ENCODE peak calls at places on chromosomes 4 and X, in ten cellular contexts. One of them, this sample, is unnamed.
A peak's percentile ranks its signal among the peaks of the same experiment; 100 is the strongest.

GRCh38 chrX:16212436-16212835 is 45.2 kb downstream of the MAGEB17 start:
- DNase-seq in GM23248: peak; percentile 43
- DNase-seq in pancreas: peak; percentile 28
- DNase-seq in fibroblast of lung: peak; percentile 30
- DNase-seq in OCI-LY7: peak; percentile 27
- DNase-seq in MM.1S: no peak
- DNase-seq in endodermal cell: peak; percentile 65
- DNase-seq in IMR-90: peak; percentile 34
- DNase-seq in neuronal stem cell: no peak
- DNase-seq in naive thymus-derived CD4-positive, alpha-beta T cell: no peak
- DNase-seq in this sample: no peak

GRCh38 chr4:89379541-89380035 is 72.0 kb upstream of the GPRIN3 start:
- DNase-seq in IMR-90: no peak
- DNase-seq in fibroblast of lung: no peak
- DNase-seq in MM.1S: no peak
- DNase-seq in endodermal cell: no peak
- DNase-seq in naive thymus-derived CD4-positive, alpha-beta T cell: no peak
- DNase-seq in neuronal stem cell: no peak
- DNase-seq in pancreas: no peak
- DNase-seq in OCI-LY7: no peak
- DNase-seq in GM23248: no peak
- DNase-seq in this sample: no peak

GRCh38 chrX:107775000-107775733 is 420 bp downstream of the TSC22D3 start:
- DNase-seq in naive thymus-derived CD4-positive, alpha-beta T cell: no peak
- DNase-seq in pancreas: no peak
- DNase-seq in fibroblast of lung: no peak
- DNase-seq in OCI-LY7: no peak
- DNase-seq in endodermal cell: peak; percentile 74
- DNase-seq in GM23248: no peak
- DNase-seq in MM.1S: no peak
- DNase-seq in neuronal stem cell: no peak
- DNase-seq in IMR-90: no peak
- DNase-seq in this sample: peak; percentile 10

GRCh38 chr4:163623787-163624186 is 129.3 kb downstream of the TMA16 start:
- DNase-seq in naive thymus-derived CD4-positive, alpha-beta T cell: no peak
- DNase-seq in endodermal cell: peak; percentile 55
- DNase-seq in OCI-LY7: no peak
- DNase-seq in neuronal stem cell: no peak
- DNase-seq in fibroblast of lung: no peak
- DNase-seq in pancreas: no peak
- DNase-seq in MM.1S: no peak
- DNase-seq in GM23248: no peak
- DNase-seq in IMR-90: no peak
- DNase-seq in this sample: no peak

GRCh38 chr4:30721353-30722091 is 1.4 kb downstream of the PCDH7 start:
- DNase-seq in MM.1S: no peak
- DNase-seq in naive thymus-derived CD4-positive, alpha-beta T cell: no peak
- DNase-seq in IMR-90: peak; percentile 44
- DNase-seq in fibroblast of lung: peak; percentile 57
- DNase-seq in neuronal stem cell: peak; percentile 54
- DNase-seq in OCI-LY7: no peak
- DNase-seq in GM23248: peak; percentile 37
- DNase-seq in pancreas: peak; percentile 42
- DNase-seq in endodermal cell: peak; percentile 86
- DNase-seq in this sample: no peak

GRCh38 chrX:42804524-42804923 is 26.6 kb upstream of the PPP1R2C start:
- DNase-seq in MM.1S: no peak
- DNase-seq in naive thymus-derived CD4-positive, alpha-beta T cell: no peak
- DNase-seq in neuronal stem cell: no peak
- DNase-seq in pancreas: no peak
- DNase-seq in GM23248: no peak
- DNase-seq in endodermal cell: no peak
- DNase-seq in fibroblast of lung: no peak
- DNase-seq in OCI-LY7: no peak
- DNase-seq in IMR-90: no peak
- DNase-seq in this sample: no peak

GRCh38 chr4:77843628-77844027 is 19.0 kb upstream of the MRPL1 start:
- DNase-seq in MM.1S: no peak
- DNase-seq in pancreas: no peak
- DNase-seq in neuronal stem cell: no peak
- DNase-seq in fibroblast of lung: no peak
- DNase-seq in endodermal cell: no peak
- DNase-seq in GM23248: no peak
- DNase-seq in IMR-90: no peak
- DNase-seq in OCI-LY7: no peak
- DNase-seq in naive thymus-derived CD4-positive, alpha-beta T cell: no peak
- DNase-seq in this sample: no peak

GRCh38 chr4:52640808-52641595 is 18.1 kb downstream of the USP46 start:
- DNase-seq in MM.1S: no peak
- DNase-seq in fibroblast of lung: peak; percentile 28
- DNase-seq in endodermal cell: no peak
- DNase-seq in neuronal stem cell: no peak
- DNase-seq in naive thymus-derived CD4-positive, alpha-beta T cell: no peak
- DNase-seq in pancreas: no peak
- DNase-seq in IMR-90: peak; percentile 70
- DNase-seq in GM23248: peak; percentile 15
- DNase-seq in OCI-LY7: no peak
- DNase-seq in this sample: no peak

GRCh38 chr4:82360298-82361177 is 13.3 kb downstream of the HNRNPD start:
- DNase-seq in neuronal stem cell: peak; percentile 46
- DNase-seq in GM23248: peak; percentile 61
- DNase-seq in fibroblast of lung: peak; percentile 56
- DNase-seq in IMR-90: peak; percentile 29
- DNase-seq in OCI-LY7: peak; percentile 50
- DNase-seq in pancreas: no peak
- DNase-seq in endodermal cell: no peak
- DNase-seq in naive thymus-derived CD4-positive, alpha-beta T cell: peak; percentile 17
- DNase-seq in MM.1S: peak; percentile 24
- DNase-seq in this sample: no peak

DNA sequence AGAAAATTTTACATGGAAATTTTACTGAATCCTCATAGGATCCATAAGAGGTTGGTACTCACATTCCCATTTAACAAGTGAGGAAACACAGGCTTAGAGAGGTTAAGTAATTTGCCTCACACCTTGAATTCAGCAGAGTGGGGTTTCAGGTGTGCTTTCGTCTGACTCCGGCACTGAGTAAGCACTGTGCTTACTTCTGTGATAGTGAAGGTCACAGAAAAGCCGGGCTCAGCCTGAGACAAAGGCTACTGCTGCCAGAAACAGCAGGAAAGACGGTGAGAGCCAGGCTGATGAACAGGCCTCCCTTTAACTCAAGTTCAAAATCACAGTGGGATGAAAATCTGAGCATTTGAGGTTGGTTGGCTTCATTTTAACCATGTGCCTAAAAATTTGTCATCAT is 121.0 kb upstream of the LNX1 start:
- DNase-seq in naive thymus-derived CD4-positive, alpha-beta T cell: no peak
- DNase-seq in endodermal cell: no peak
- DNase-seq in MM.1S: peak; percentile 31
- DNase-seq in GM23248: no peak
- DNase-seq in OCI-LY7: no peak
- DNase-seq in fibroblast of lung: no peak
- DNase-seq in IMR-90: no peak
- DNase-seq in neuronal stem cell: no peak
- DNase-seq in pancreas: no peak
- DNase-seq in this sample: no peak
- H3K4me1 ChIP-seq in naive thymus-derived CD4-positive, alpha-beta T cell: no peaks in the 10 kb centered on the region
- H3K4me1 ChIP-seq in endodermal cell: no peaks in the 10 kb centered on the region
- H3K4me1 ChIP-seq in MM.1S: peaks cover 4% of the 10 kb centered on the region
- H3K4me1 ChIP-seq in GM23248: peaks cover 39% of the 10 kb centered on the region
- H3K4me1 ChIP-seq in OCI-LY7: no peaks in the 10 kb centered on the region
- H3K4me1 ChIP-seq in fibroblast of lung: peaks cover 10% of the 10 kb centered on the region
- H3K4me1 ChIP-seq in IMR-90: peaks cover 24% of the 10 kb centered on the region
- H3K4me1 ChIP-seq in neuronal stem cell: peaks cover 1% of the 10 kb centered on the region
- H3K4me1 ChIP-seq in pancreas: no peaks in the 10 kb centered on the region
- H3K4me1 ChIP-seq in this sample: no peaks in the 10 kb centered on the region

DNA sequence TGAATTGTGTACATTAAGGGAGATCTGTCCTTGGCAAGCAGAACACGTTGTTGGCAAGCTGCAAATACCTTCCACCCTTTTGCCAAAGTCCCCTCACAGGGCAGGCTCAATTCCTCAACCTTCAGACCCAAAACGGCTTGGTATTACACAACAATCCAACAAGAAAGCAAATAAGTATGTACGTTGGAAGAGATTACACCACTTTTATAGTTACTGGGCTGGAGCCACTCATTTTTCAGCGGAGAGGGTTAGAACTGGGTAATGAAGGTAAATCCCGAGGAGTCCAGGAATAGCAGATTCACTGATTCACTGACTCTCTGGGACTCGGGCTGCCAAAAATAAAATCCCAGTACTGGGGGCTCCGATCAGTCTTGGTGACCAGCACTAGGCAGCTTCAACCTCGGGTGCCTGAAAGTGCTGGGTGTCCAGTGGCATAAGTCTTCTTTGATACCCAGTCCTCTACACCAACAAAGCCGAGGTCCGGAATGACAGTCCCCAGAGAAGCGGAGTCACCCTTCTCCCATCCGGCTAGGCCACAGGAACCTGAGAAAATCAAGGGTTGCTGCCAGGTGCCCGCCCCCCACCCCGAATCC is 587 bp downstream of the TIMM8A start:
- DNase-seq in fibroblast of lung: peak; percentile 9
- DNase-seq in GM23248: peak; percentile 59
- DNase-seq in endodermal cell: no peak
- DNase-seq in naive thymus-derived CD4-positive, alpha-beta T cell: no peak
- DNase-seq in MM.1S: no peak
- DNase-seq in neuronal stem cell: no peak
- DNase-seq in OCI-LY7: no peak
- DNase-seq in IMR-90: peak; percentile 5
- DNase-seq in pancreas: no peak
- DNase-seq in this sample: no peak
- H3K27ac ChIP-seq in fibroblast of lung: peak overlapping the region; percentile 74
- H3K27ac ChIP-seq in GM23248: peak overlapping the region; percentile 94
- H3K27ac ChIP-seq in endodermal cell: no peak overlapping the region
- H3K27ac ChIP-seq in naive thymus-derived CD4-positive, alpha-beta T cell: peak overlapping the region; percentile 91
- H3K27ac ChIP-seq in MM.1S: peak overlapping the region; percentile 79
- H3K27ac ChIP-seq in neuronal stem cell: no peak overlapping the region
- H3K27ac ChIP-seq in OCI-LY7: peak overlapping the region; percentile 59
- H3K27ac ChIP-seq in IMR-90: peak overlapping the region; percentile 62
- H3K27ac ChIP-seq in pancreas: no peak overlapping the region
- H3K27ac ChIP-seq in this sample: peak overlapping the region; percentile 78

GRCh38 chr4:761086-761485 is 55.5 kb downstream of the PCGF3 start:
- DNase-seq in neuronal stem cell: no peak
- DNase-seq in fibroblast of lung: no peak
- DNase-seq in IMR-90: no peak
- DNase-seq in OCI-LY7: no peak
- DNase-seq in MM.1S: no peak
- DNase-seq in GM23248: no peak
- DNase-seq in endodermal cell: no peak
- DNase-seq in naive thymus-derived CD4-positive, alpha-beta T cell: no peak
- DNase-seq in pancreas: peak; percentile 11
- DNase-seq in this sample: no peak

GRCh38 chr4:761739-762138 is 56.1 kb downstream of the PCGF3 start:
- DNase-seq in pancreas: peak; percentile 29
- DNase-seq in fibroblast of lung: no peak
- DNase-seq in MM.1S: no peak
- DNase-seq in OCI-LY7: no peak
- DNase-seq in IMR-90: no peak
- DNase-seq in neuronal stem cell: no peak
- DNase-seq in naive thymus-derived CD4-positive, alpha-beta T cell: no peak
- DNase-seq in GM23248: no peak
- DNase-seq in endodermal cell: no peak
- DNase-seq in this sample: no peak

GRCh38 chr4:762211-763190 is 56.9 kb downstream of the PCGF3 start:
- DNase-seq in fibroblast of lung: no peak
- DNase-seq in neuronal stem cell: no peak
- DNase-seq in MM.1S: no peak
- DNase-seq in naive thymus-derived CD4-positive, alpha-beta T cell: no peak
- DNase-seq in IMR-90: no peak
- DNase-seq in endodermal cell: no peak
- DNase-seq in OCI-LY7: peak; percentile 42
- DNase-seq in GM23248: peak; percentile 37
- DNase-seq in pancreas: peak; percentile 34
- DNase-seq in this sample: no peak

GRCh38 chr4:763191-763810 is 57.7 kb downstream of the PCGF3 start:
- DNase-seq in MM.1S: no peak
- DNase-seq in fibroblast of lung: no peak
- DNase-seq in naive thymus-derived CD4-positive, alpha-beta T cell: no peak
- DNase-seq in neuronal stem cell: no peak
- DNase-seq in IMR-90: no peak
- DNase-seq in GM23248: no peak
- DNase-seq in endodermal cell: no peak
- DNase-seq in OCI-LY7: no peak
- DNase-seq in pancreas: peak; percentile 23
- DNase-seq in this sample: no peak

DNA sequence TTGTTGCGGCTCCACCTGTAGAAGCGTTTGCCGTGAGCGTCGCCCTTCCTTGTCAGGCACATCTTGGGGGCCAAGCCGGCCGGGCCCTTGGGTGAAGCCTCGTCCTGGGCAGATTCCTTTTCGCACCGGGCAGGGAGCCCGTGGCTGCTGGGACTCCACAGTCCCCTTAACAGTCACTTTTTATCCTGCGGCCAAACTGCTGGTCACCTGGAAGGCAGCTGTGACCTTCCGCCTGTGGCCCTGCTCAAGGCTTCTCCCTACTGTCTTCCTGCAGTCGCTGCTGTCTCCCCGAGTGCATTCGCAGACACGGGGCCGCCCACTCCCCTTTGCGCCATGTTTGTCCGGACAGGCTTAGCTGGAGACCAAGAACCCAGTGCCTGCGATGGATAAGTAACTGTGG is 55.0 kb downstream of the PCGF3 start:
- DNase-seq in OCI-LY7: no peak
- DNase-seq in IMR-90: no peak
- DNase-seq in GM23248: no peak
- DNase-seq in naive thymus-derived CD4-positive, alpha-beta T cell: no peak
- DNase-seq in endodermal cell: no peak
- DNase-seq in pancreas: peak; percentile 32
- DNase-seq in MM.1S: no peak
- DNase-seq in neuronal stem cell: no peak
- DNase-seq in fibroblast of lung: no peak
- DNase-seq in this sample: no peak
- H3K9me3 ChIP-seq in OCI-LY7: no peaks in the 10 kb centered on the region
- H3K9me3 ChIP-seq in IMR-90: no peaks in the 10 kb centered on the region
- H3K9me3 ChIP-seq in GM23248: no peaks in the 10 kb centered on the region
- H3K9me3 ChIP-seq in naive thymus-derived CD4-positive, alpha-beta T cell: no peaks in the 10 kb centered on the region
- H3K9me3 ChIP-seq in endodermal cell: peaks cover 12% of the 10 kb centered on the region
- H3K9me3 ChIP-seq in pancreas: no peaks in the 10 kb centered on the region
- H3K9me3 ChIP-seq in MM.1S: no peaks in the 10 kb centered on the region
- H3K9me3 ChIP-seq in neuronal stem cell: peaks cover 35% of the 10 kb centered on the region
- H3K9me3 ChIP-seq in fibroblast of lung: no peaks in the 10 kb centered on the region
- H3K9me3 ChIP-seq in this sample: no peaks in the 10 kb centered on the region

GRCh38 chr4:85790582-85790981 is 315.6 kb downstream of the ARHGAP24 start:
- DNase-seq in GM23248: peak; percentile 84
- DNase-seq in neuronal stem cell: no peak
- DNase-seq in IMR-90: peak; percentile 79
- DNase-seq in MM.1S: no peak
- DNase-seq in pancreas: no peak
- DNase-seq in naive thymus-derived CD4-positive, alpha-beta T cell: no peak
- DNase-seq in fibroblast of lung: peak; percentile 52
- DNase-seq in endodermal cell: no peak
- DNase-seq in OCI-LY7: no peak
- DNase-seq in this sample: no peak

GRCh38 chr4:85792576-85792975 is 317.6 kb downstream of the ARHGAP24 start:
- DNase-seq in IMR-90: no peak
- DNase-seq in naive thymus-derived CD4-positive, alpha-beta T cell: no peak
- DNase-seq in MM.1S: no peak
- DNase-seq in OCI-LY7: no peak
- DNase-seq in fibroblast of lung: no peak
- DNase-seq in pancreas: no peak
- DNase-seq in neuronal stem cell: no peak
- DNase-seq in endodermal cell: no peak
- DNase-seq in GM23248: no peak
- DNase-seq in this sample: no peak

GRCh38 chr4:85798011-85798770 is 323.2 kb downstream of the ARHGAP24 start:
- DNase-seq in IMR-90: no peak
- DNase-seq in MM.1S: no peak
- DNase-seq in GM23248: peak; percentile 61
- DNase-seq in endodermal cell: no peak
- DNase-seq in naive thymus-derived CD4-positive, alpha-beta T cell: no peak
- DNase-seq in OCI-LY7: no peak
- DNase-seq in fibroblast of lung: no peak
- DNase-seq in pancreas: no peak
- DNase-seq in neuronal stem cell: no peak
- DNase-seq in this sample: no peak

GRCh38 chr4:85793256-85793655 is 318.3 kb downstream of the ARHGAP24 start:
- DNase-seq in fibroblast of lung: peak; percentile 41
- DNase-seq in GM23248: no peak
- DNase-seq in endodermal cell: no peak
- DNase-seq in neuronal stem cell: no peak
- DNase-seq in pancreas: no peak
- DNase-seq in naive thymus-derived CD4-positive, alpha-beta T cell: no peak
- DNase-seq in OCI-LY7: no peak
- DNase-seq in MM.1S: no peak
- DNase-seq in IMR-90: no peak
- DNase-seq in this sample: no peak
- H3K4me1 ChIP-seq in fibroblast of lung: peaks cover 3% of the 10 kb centered on the region
- H3K4me1 ChIP-seq in GM23248: peaks cover 65% of the 10 kb centered on the region
- H3K4me1 ChIP-seq in endodermal cell: no peaks in the 10 kb centered on the region
- H3K4me1 ChIP-seq in neuronal stem cell: no peaks in the 10 kb centered on the region
- H3K4me1 ChIP-seq in pancreas: peaks cover 3% of the 10 kb centered on the region
- H3K4me1 ChIP-seq in naive thymus-derived CD4-positive, alpha-beta T cell: no peaks in the 10 kb centered on the region
- H3K4me1 ChIP-seq in OCI-LY7: peaks cover 11% of the 10 kb centered on the region
- H3K4me1 ChIP-seq in MM.1S: no peaks in the 10 kb centered on the region
- H3K4me1 ChIP-seq in IMR-90: peaks cover 7% of the 10 kb centered on the region
- H3K4me1 ChIP-seq in this sample: no peaks in the 10 kb centered on the region